ENCODE peak calls at places on chromosomes 3 and 15, in four cellular contexts. O, W, I and J are unnamed samples.

GRCh38 chr15:47885921-47886320 is 168.6 kb downstream of the SEMA6D start:
- DNase-seq in O (no peak), W (no peak), I (no peak), J (no peak)

GRCh38 chr15:80264031-80264430 is 12.0 kb upstream of the CTXND1 start:
- DNase-seq in W (no peak), O (no peak), I (no peak), J (no peak)

GRCh38 chr3:130345487-130346079 is at the start of gene COL6A5:
- DNase-seq in I (peak), O (no peak), W (no peak), J (no peak)

GRCh38 chr15:51672100-51672731 is 9.1 kb upstream of the SCG3 start:
- DNase-seq in I (no peak), W (no peak), O (no peak), J (no peak)

GRCh38 chr3:4474683-4475490 is 7.8 kb upstream of the SUMF1 start:
- DNase-seq in W (no peak), I (no peak), O (no peak), J (no peak)

GRCh38 chr3:6179761-6180160 is 681.2 kb upstream of the GRM7 start:
- DNase-seq in I (no peak), W (no peak), O (no peak), J (no peak)

GRCh38 chr3:151452814-151453213 is 8.0 kb downstream of the IGSF10 start:
- DNase-seq in I (no peak), W (peak), O (no peak), J (no peak)

GRCh38 chr3:95511915-95512314 is 1302.5 kb upstream of the EPHA6 start:
- DNase-seq in O (no peak), I (no peak), W (no peak), J (no peak)

GRCh38 chr3:168604767-168605166 is 509.0 kb upstream of the GOLIM4 start:
- DNase-seq in O (no peak), I (no peak), W (no peak), J (no peak)

GRCh38 chr15:25795712-25796111 is 67.4 kb downstream of the ATP10A start:
- DNase-seq in I (no peak), W (no peak), O (no peak), J (no peak)

GRCh38 chr15:25796395-25796794 is 66.7 kb downstream of the ATP10A start:
- DNase-seq in I (no peak), O (no peak), W (no peak), J (no peak)

GRCh38 chr15:25798207-25798931 is 64.8 kb downstream of the ATP10A start:
- DNase-seq in O (no peak), W (no peak), I (no peak), J (no peak)

GRCh38 chr15:25797511-25798206 is 65.5 kb downstream of the ATP10A start:
- DNase-seq in O (no peak), W (no peak), I (no peak), J (no peak)

GRCh38 chr15:25797035-25797434 is 66.1 kb downstream of the ATP10A start:
- DNase-seq in W (no peak), O (no peak), I (no peak), J (no peak)
- TF ChIP-seq POLR2AphosphoS5 in W (no peak), O (no peak), I (no peak), J (no peak)

GRCh38 chr15:71115567-71116351 is 488 bp downstream of the THSD4 start:
- DNase-seq in I (peak), W (peak), O (no peak), J (peak)
- TF ChIP-seq POLR2A in I (no peak), W (peak), O (no peak), J (peak)

DNA sequence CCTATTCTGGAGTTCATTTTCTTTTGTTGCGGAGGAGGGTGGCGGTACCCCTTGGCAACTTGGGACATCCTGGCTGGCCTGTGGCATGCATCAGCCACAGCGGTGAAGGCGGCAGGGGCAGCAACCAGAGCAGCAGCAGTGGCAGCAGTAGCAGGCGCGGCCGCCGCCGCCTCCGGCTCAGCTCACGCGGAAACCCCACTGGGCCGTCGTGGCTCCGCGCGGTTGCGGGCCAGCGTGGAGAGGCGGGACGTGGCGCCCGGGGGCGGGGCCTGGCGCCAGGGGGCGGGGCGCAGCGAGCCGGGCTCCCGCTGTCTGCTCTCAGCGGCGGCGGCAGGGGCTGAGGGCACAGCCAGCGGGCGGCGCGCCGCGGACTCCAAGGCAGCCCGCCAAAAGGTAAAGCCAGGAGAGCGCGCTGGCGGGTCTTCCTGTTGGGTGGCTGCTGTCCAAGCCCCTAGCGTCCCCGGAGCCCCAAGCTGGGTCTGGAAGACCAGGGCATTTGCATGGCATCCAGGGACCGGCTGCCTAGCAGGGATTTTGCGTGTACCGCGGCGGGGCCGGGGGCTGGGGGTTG is 334.4 kb upstream of the THRB start:
- DNase-seq in O (no peak), W (peak), I (peak), J (peak)
- H3K4me3 ChIP-seq in O (no peak), W (peak), I (peak), J (peak)

DNA sequence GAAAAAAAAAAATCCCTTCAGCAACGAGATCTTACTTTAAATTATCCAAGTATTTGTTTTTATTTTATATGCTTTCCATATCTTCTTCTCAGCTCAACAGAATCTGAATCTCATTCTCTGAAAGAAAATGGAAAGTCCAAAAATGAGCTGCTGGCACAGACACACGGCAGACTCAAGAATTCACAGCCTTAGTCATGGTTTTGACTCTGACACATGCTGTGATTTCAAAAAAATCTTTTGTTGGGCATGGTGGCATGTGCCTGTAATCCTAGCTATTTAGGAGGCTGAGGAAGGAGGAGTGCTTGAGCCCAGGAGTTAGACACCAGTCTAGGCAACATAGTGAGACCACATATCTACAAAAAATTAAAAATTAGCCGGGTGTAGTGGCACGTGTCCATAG is 565.0 kb downstream of the MAGI1 start:
- DNase-seq in I (no peak), O (no peak), W (no peak), J (no peak)
- TF ChIP-seq POLR2AphosphoS5 in I (no peak), O (no peak), W (no peak), J (no peak)

GRCh38 chr3:172372895-172373294 is 75.4 kb downstream of the GHSR start:
- DNase-seq in I (no peak), W (no peak), O (no peak), J (no peak)
- TF ChIP-seq POLR2A in I (no peak), W (no peak), O (no peak), J (no peak)

GRCh38 chr3:46986782-46987484 is 7.5 kb downstream of the NBEAL2 start:
- DNase-seq in I (no peak), O (no peak), W (no peak), J (no peak)

GRCh38 chr3:46984591-46985459 is 5.4 kb downstream of the NBEAL2 start:
- DNase-seq in O (no peak), W (no peak), I (no peak), J (no peak)

GRCh38 chr3:46985588-46985987 is 6.1 kb downstream of the NBEAL2 start:
- DNase-seq in O (no peak), W (no peak), I (no peak), J (no peak)

GRCh38 chr3:46987485-46988401 is 8.3 kb downstream of the NBEAL2 start:
- DNase-seq in O (no peak), I (peak), W (peak), J (no peak)

DNA sequence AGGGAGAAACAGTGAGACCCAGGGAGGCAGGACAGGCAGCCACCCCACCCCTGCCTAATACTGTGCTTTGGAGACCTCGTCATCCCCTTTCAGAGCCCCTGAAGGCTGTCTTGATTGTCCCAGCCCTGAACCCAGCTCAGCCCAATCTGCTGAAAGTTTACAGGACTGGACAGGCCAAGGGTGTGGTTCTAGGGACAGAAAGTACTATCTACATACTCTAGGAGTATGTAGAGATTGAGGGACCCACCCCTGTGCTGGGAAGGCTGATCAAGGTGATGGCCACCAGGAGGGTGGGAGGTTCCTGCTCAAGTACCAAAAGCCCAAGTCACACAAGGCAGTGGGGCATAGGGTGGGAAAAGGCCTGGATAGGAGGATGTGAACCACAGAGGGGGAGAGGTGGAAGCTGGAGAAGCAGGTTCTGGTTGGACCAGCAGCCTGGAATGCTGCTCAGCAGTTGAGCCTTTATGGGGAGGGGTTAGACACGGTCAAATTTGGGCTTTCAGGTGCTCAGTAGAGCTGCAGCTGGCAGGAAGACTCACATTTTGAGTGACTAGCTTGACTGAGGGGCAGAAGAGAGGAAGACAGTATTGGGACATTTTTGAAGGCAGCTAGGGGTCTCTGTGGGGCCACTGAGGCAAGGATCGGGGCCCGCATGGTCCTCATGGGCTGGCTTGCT is 6.7 kb downstream of the NBEAL2 start:
- DNase-seq in I (no peak), W (peak), O (no peak), J (no peak)
- H3K4me3 ChIP-seq in I (no peak), W (no peak), O (no peak), J (no peak)

GRCh38 chr15:40985541-40986330 is 32.5 kb downstream of the CHAC1 start:
- DNase-seq in W (no peak), I (no peak), O (no peak), J (no peak)

GRCh38 chr15:40984406-40984805 is 31.1 kb downstream of the CHAC1 start:
- DNase-seq in O (no peak), I (no peak), W (no peak), J (no peak)

GRCh38 chr15:40984963-40985362 is 31.7 kb downstream of the CHAC1 start:
- DNase-seq in I (no peak), W (no peak), O (no peak), J (no peak)

GRCh38 chr15:40981186-40981585 is 27.9 kb downstream of the CHAC1 start:
- DNase-seq in O (no peak), W (no peak), I (no peak), J (no peak)

GRCh38 chr15:40982855-40983254 is 29.6 kb downstream of the CHAC1 start:
- DNase-seq in I (peak), W (no peak), O (no peak), J (no peak)
- TF ChIP-seq POLR2AphosphoS5 in I (no peak), W (no peak), O (no peak), J (no peak)

DNA sequence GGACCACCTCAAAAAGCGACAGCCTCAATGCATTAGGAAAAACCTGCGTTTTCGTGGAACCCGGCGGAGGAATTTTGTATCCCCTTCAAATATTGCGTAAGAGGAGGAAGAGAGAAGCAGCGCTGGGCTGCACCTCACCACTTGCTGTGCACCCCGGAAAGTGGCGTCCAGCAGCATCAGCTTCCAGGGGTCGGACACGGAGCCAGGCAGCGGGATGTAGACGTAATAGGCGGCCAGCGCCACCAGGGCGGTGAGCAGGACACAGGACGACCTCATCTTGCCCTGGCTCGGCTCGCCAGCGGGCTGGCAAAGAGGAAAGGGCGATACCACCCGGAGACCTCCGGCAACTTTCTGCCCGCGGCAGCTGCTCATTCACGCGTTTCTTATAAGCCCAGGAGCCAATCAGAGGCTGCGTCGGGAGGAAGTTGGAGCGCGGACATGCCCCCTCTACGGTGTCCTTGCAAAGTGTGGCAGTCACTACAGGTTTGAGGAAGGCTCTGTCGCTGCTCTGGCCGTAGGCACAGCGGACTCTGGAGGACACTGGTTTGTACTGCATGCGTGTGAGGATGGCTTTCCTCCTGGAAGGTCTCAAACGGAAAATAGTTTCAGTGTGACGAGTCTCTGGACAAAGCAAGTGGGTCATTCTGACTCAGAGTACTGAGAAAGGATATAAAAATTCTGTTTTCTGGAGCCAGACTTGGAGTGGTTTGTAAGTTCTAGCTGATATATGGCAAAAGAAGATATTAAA is at the start of gene NCEH1:
- DNase-seq in W (peak), I (peak), O (peak), J (peak)
- TF ChIP-seq POLR2A in W (peak), I (no peak), O (peak), J (peak)

GRCh38 chr15:42155546-42156265 is 730 bp downstream of the PLA2G4F start:
- DNase-seq in I (peak), W (peak), O (no peak), J (peak)
- H3K4me3 ChIP-seq in I (no peak), W (peak), O (no peak), J (peak)